ENCODE peak calls at places on chromosomes 1 and 21, in nine cellular contexts. One of them, this sample, is unnamed.
A peak's percentile ranks its signal among the peaks of the same experiment; 100 is the strongest.

GRCh38 chr1:150514260-150514659 is 1.3 kb upstream of the FALEC start:
- DNase-seq in Panc1: no peak
- DNase-seq in cardiac muscle cell: no peak
- DNase-seq in IMR-90: no peak
- DNase-seq in A549: no peak
- DNase-seq in CD8-positive, alpha-beta T cell: no peak
- DNase-seq in spleen: peak; percentile 59
- DNase-seq in heart right ventricle: no peak
- DNase-seq in K562: no peak
- DNase-seq in this sample: no peak

GRCh38 chr1:21574464-21575151 is 65.4 kb downstream of the ALPL start:
- DNase-seq in Panc1: no peak
- DNase-seq in cardiac muscle cell: peak; percentile 40
- DNase-seq in IMR-90: no peak
- DNase-seq in A549: no peak
- DNase-seq in CD8-positive, alpha-beta T cell: no peak
- DNase-seq in spleen: peak; percentile 82
- DNase-seq in heart right ventricle: peak; percentile 84
- DNase-seq in K562: peak; percentile 48
- DNase-seq in this sample: no peak

GRCh38 chr1:204123376-204123775 is 28.5 kb downstream of the ETNK2 start:
- DNase-seq in Panc1: no peak
- DNase-seq in cardiac muscle cell: no peak
- DNase-seq in IMR-90: peak; percentile 7
- DNase-seq in A549: no peak
- DNase-seq in CD8-positive, alpha-beta T cell: no peak
- DNase-seq in spleen: no peak
- DNase-seq in heart right ventricle: no peak
- DNase-seq in K562: peak; percentile 46
- DNase-seq in this sample: no peak

GRCh38 chr1:8338526-8339202 is 20.8 kb downstream of the SLC45A1 start:
- DNase-seq in Panc1: no peak
- DNase-seq in cardiac muscle cell: no peak
- DNase-seq in IMR-90: no peak
- DNase-seq in A549: no peak
- DNase-seq in CD8-positive, alpha-beta T cell: no peak
- DNase-seq in spleen: no peak
- DNase-seq in heart right ventricle: no peak
- DNase-seq in K562: no peak
- DNase-seq in this sample: no peak

GRCh38 chr1:182869241-182869666 is 30.1 kb downstream of the DHX9 start:
- DNase-seq in Panc1: no peak
- DNase-seq in cardiac muscle cell: no peak
- DNase-seq in IMR-90: no peak
- DNase-seq in A549: no peak
- DNase-seq in CD8-positive, alpha-beta T cell: no peak
- DNase-seq in spleen: no peak
- DNase-seq in heart right ventricle: no peak
- DNase-seq in K562: peak; percentile 26
- DNase-seq in this sample: no peak

GRCh38 chr1:110875216-110875731 is 2.3 kb downstream of the CD53 start:
- DNase-seq in Panc1: no peak
- DNase-seq in cardiac muscle cell: no peak
- DNase-seq in IMR-90: no peak
- DNase-seq in A549: no peak
- DNase-seq in CD8-positive, alpha-beta T cell: peak; percentile 38
- DNase-seq in spleen: peak; percentile 83
- DNase-seq in heart right ventricle: no peak
- DNase-seq in K562: no peak
- DNase-seq in this sample: no peak

GRCh38 chr1:40922969-40923368 is 56.5 kb upstream of the CTPS1 start:
- DNase-seq in Panc1: no peak
- DNase-seq in cardiac muscle cell: peak; percentile 13
- DNase-seq in IMR-90: no peak
- DNase-seq in A549: no peak
- DNase-seq in CD8-positive, alpha-beta T cell: no peak
- DNase-seq in spleen: no peak
- DNase-seq in heart right ventricle: no peak
- DNase-seq in K562: no peak
- DNase-seq in this sample: no peak

GRCh38 chr1:28326980-28327379 is 1.9 kb upstream of the MED18 start:
- DNase-seq in Panc1: no peak
- DNase-seq in cardiac muscle cell: no peak
- DNase-seq in IMR-90: peak; percentile 12
- DNase-seq in A549: no peak
- DNase-seq in CD8-positive, alpha-beta T cell: no peak
- DNase-seq in spleen: no peak
- DNase-seq in heart right ventricle: no peak
- DNase-seq in K562: no peak
- DNase-seq in this sample: no peak

GRCh38 chr1:50735443-50735842 is 224.6 kb downstream of the FAF1 start:
- DNase-seq in Panc1: no peak
- DNase-seq in cardiac muscle cell: peak; percentile 7
- DNase-seq in IMR-90: peak; percentile 33
- DNase-seq in A549: peak; percentile 18
- DNase-seq in CD8-positive, alpha-beta T cell: no peak
- DNase-seq in spleen: no peak
- DNase-seq in heart right ventricle: no peak
- DNase-seq in K562: peak; percentile 28
- DNase-seq in this sample: no peak

GRCh38 chr1:11037740-11038182 is 9.3 kb downstream of the MASP2 start:
- DNase-seq in Panc1: peak; percentile 78
- DNase-seq in cardiac muscle cell: peak; percentile 91
- DNase-seq in IMR-90: peak; percentile 84
- DNase-seq in A549: peak; percentile 74
- DNase-seq in CD8-positive, alpha-beta T cell: peak; percentile 83
- DNase-seq in spleen: peak; percentile 96
- DNase-seq in heart right ventricle: peak; percentile 88
- DNase-seq in K562: peak; percentile 83
- DNase-seq in this sample: peak; percentile 91

GRCh38 chr1:183543619-183544204 is 46.5 kb downstream of the NCF2 start:
- DNase-seq in Panc1: peak; percentile 22
- DNase-seq in cardiac muscle cell: peak; percentile 56
- DNase-seq in IMR-90: peak; percentile 74
- DNase-seq in A549: peak; percentile 69
- DNase-seq in CD8-positive, alpha-beta T cell: no peak
- DNase-seq in spleen: no peak
- DNase-seq in heart right ventricle: peak; percentile 20
- DNase-seq in K562: peak; percentile 46
- DNase-seq in this sample: no peak

GRCh38 chr21:36069713-36070573 is at the start of gene CBR1:
- DNase-seq in Panc1: no peak
- DNase-seq in cardiac muscle cell: peak; percentile 78
- DNase-seq in IMR-90: peak; percentile 93
- DNase-seq in A549: peak; percentile 65
- DNase-seq in CD8-positive, alpha-beta T cell: peak; percentile 84
- DNase-seq in spleen: peak; percentile 97
- DNase-seq in heart right ventricle: peak; percentile 88
- DNase-seq in K562: peak; percentile 81
- DNase-seq in this sample: peak; percentile 92

GRCh38 chr1:234544094-234544579 is 65.2 kb upstream of the TARBP1 start:
- DNase-seq in Panc1: peak; percentile 92
- DNase-seq in cardiac muscle cell: peak; percentile 96
- DNase-seq in IMR-90: peak; percentile 98
- DNase-seq in A549: no peak
- DNase-seq in CD8-positive, alpha-beta T cell: peak; percentile 36
- DNase-seq in spleen: peak; percentile 36
- DNase-seq in heart right ventricle: peak; percentile 85
- DNase-seq in K562: peak; percentile 65
- DNase-seq in this sample: peak; percentile 73

GRCh38 chr1:201298381-201299367 is 15.4 kb downstream of the PKP1 start:
- DNase-seq in Panc1: no peak
- DNase-seq in cardiac muscle cell: no peak
- DNase-seq in IMR-90: no peak
- DNase-seq in A549: no peak
- DNase-seq in CD8-positive, alpha-beta T cell: no peak
- DNase-seq in spleen: no peak
- DNase-seq in heart right ventricle: no peak
- DNase-seq in K562: no peak
- DNase-seq in this sample: no peak

GRCh38 chr1:54885237-54885679 is 1.7 kb downstream of the DHCR24 start:
- DNase-seq in Panc1: no peak
- DNase-seq in cardiac muscle cell: no peak
- DNase-seq in IMR-90: no peak
- DNase-seq in A549: no peak
- DNase-seq in CD8-positive, alpha-beta T cell: no peak
- DNase-seq in spleen: no peak
- DNase-seq in heart right ventricle: no peak
- DNase-seq in K562: peak; percentile 33
- DNase-seq in this sample: no peak
- H3K4me1 ChIP-seq in Panc1: peaks cover 40% of the 10 kb centered on the region
- H3K4me1 ChIP-seq in cardiac muscle cell: peaks cover 9% of the 10 kb centered on the region
- H3K4me1 ChIP-seq in IMR-90: peaks cover 18% of the 10 kb centered on the region
- H3K4me1 ChIP-seq in A549: peaks cover 58% of the 10 kb centered on the region
- H3K4me1 ChIP-seq in CD8-positive, alpha-beta T cell: peaks cover 11% of the 10 kb centered on the region
- H3K4me1 ChIP-seq in spleen: peaks cover 68% of the 10 kb centered on the region
- H3K4me1 ChIP-seq in heart right ventricle: peaks cover 14% of the 10 kb centered on the region
- H3K4me1 ChIP-seq in K562: peaks cover 33% of the 10 kb centered on the region
- H3K4me1 ChIP-seq in this sample: peaks cover 42% of the 10 kb centered on the region

GRCh38 chr21:45326169-45326833 is 38.6 kb upstream of the POFUT2 start:
- DNase-seq in Panc1: no peak
- DNase-seq in cardiac muscle cell: no peak
- DNase-seq in IMR-90: peak; percentile 42
- DNase-seq in A549: no peak
- DNase-seq in CD8-positive, alpha-beta T cell: no peak
- DNase-seq in spleen: peak; percentile 66
- DNase-seq in heart right ventricle: no peak
- DNase-seq in K562: no peak
- DNase-seq in this sample: peak; percentile 62
- TF ChIP-seq CTCF in Panc1: no peak
- TF ChIP-seq CTCF in cardiac muscle cell: no peak
- TF ChIP-seq CTCF in IMR-90: no peak
- TF ChIP-seq CTCF in A549: no peak
- TF ChIP-seq CTCF in CD8-positive, alpha-beta T cell: no peak
- TF ChIP-seq CTCF in spleen: no peak
- TF ChIP-seq CTCF in heart right ventricle: no peak
- TF ChIP-seq CTCF in K562: no peak
- TF ChIP-seq CTCF in this sample: no peak

GRCh38 chr1:163824006-163824405 is 502.3 kb downstream of the NUF2 start:
- DNase-seq in Panc1: no peak
- DNase-seq in cardiac muscle cell: no peak
- DNase-seq in IMR-90: peak; percentile 43
- DNase-seq in A549: no peak
- DNase-seq in CD8-positive, alpha-beta T cell: no peak
- DNase-seq in spleen: no peak
- DNase-seq in heart right ventricle: peak; percentile 36
- DNase-seq in K562: no peak
- DNase-seq in this sample: no peak

GRCh38 chr1:163822933-163823511 is 501.3 kb downstream of the NUF2 start:
- DNase-seq in Panc1: no peak
- DNase-seq in cardiac muscle cell: no peak
- DNase-seq in IMR-90: no peak
- DNase-seq in A549: no peak
- DNase-seq in CD8-positive, alpha-beta T cell: no peak
- DNase-seq in spleen: no peak
- DNase-seq in heart right ventricle: no peak
- DNase-seq in K562: no peak
- DNase-seq in this sample: no peak

GRCh38 chr1:163821679-163822078 is 499.9 kb downstream of the NUF2 start:
- DNase-seq in Panc1: no peak
- DNase-seq in cardiac muscle cell: no peak
- DNase-seq in IMR-90: no peak
- DNase-seq in A549: no peak
- DNase-seq in CD8-positive, alpha-beta T cell: no peak
- DNase-seq in spleen: no peak
- DNase-seq in heart right ventricle: no peak
- DNase-seq in K562: no peak
- DNase-seq in this sample: no peak

GRCh38 chr1:163824490-163824889 is 502.7 kb downstream of the NUF2 start:
- DNase-seq in Panc1: no peak
- DNase-seq in cardiac muscle cell: no peak
- DNase-seq in IMR-90: no peak
- DNase-seq in A549: no peak
- DNase-seq in CD8-positive, alpha-beta T cell: no peak
- DNase-seq in spleen: no peak
- DNase-seq in heart right ventricle: no peak
- DNase-seq in K562: no peak
- DNase-seq in this sample: no peak

GRCh38 chr1:163826500-163826899 is 504.7 kb downstream of the NUF2 start:
- DNase-seq in Panc1: no peak
- DNase-seq in cardiac muscle cell: peak; percentile 54
- DNase-seq in IMR-90: no peak
- DNase-seq in A549: no peak
- DNase-seq in CD8-positive, alpha-beta T cell: no peak
- DNase-seq in spleen: no peak
- DNase-seq in heart right ventricle: peak; percentile 5
- DNase-seq in K562: no peak
- DNase-seq in this sample: no peak
- H3K27ac ChIP-seq in Panc1: no peak overlapping the region
- H3K27ac ChIP-seq in cardiac muscle cell: peak overlapping the region; percentile 59
- H3K27ac ChIP-seq in IMR-90: no peak overlapping the region
- H3K27ac ChIP-seq in A549: no peak overlapping the region
- H3K27ac ChIP-seq in CD8-positive, alpha-beta T cell: no peak overlapping the region
- H3K27ac ChIP-seq in spleen: no peak overlapping the region
- H3K27ac ChIP-seq in heart right ventricle: no peak overlapping the region
- H3K27ac ChIP-seq in K562: no peak overlapping the region
- H3K27ac ChIP-seq in this sample: no peak overlapping the region

GRCh38 chr1:42682739-42683529 is 716 bp downstream of the YBX1 start:
- DNase-seq in Panc1: no peak
- DNase-seq in cardiac muscle cell: peak; percentile 78
- DNase-seq in IMR-90: peak; percentile 69
- DNase-seq in A549: peak; percentile 20
- DNase-seq in CD8-positive, alpha-beta T cell: peak; percentile 46
- DNase-seq in spleen: peak; percentile 96
- DNase-seq in heart right ventricle: peak; percentile 70
- DNase-seq in K562: peak; percentile 90
- DNase-seq in this sample: peak; percentile 64

GRCh38 chr1:42684139-42684538 is 1.9 kb downstream of the YBX1 start:
- DNase-seq in Panc1: no peak
- DNase-seq in cardiac muscle cell: peak; percentile 20
- DNase-seq in IMR-90: peak; percentile 16
- DNase-seq in A549: no peak
- DNase-seq in CD8-positive, alpha-beta T cell: no peak
- DNase-seq in spleen: no peak
- DNase-seq in heart right ventricle: no peak
- DNase-seq in K562: no peak
- DNase-seq in this sample: no peak

GRCh38 chr1:42689912-42690311 is 7.7 kb downstream of the YBX1 start:
- DNase-seq in Panc1: no peak
- DNase-seq in cardiac muscle cell: no peak
- DNase-seq in IMR-90: no peak
- DNase-seq in A549: no peak
- DNase-seq in CD8-positive, alpha-beta T cell: no peak
- DNase-seq in spleen: no peak
- DNase-seq in heart right ventricle: no peak
- DNase-seq in K562: no peak
- DNase-seq in this sample: no peak

GRCh38 chr1:42690477-42691156 is 8.4 kb downstream of the YBX1 start:
- DNase-seq in Panc1: no peak
- DNase-seq in cardiac muscle cell: no peak
- DNase-seq in IMR-90: peak; percentile 14
- DNase-seq in A549: no peak
- DNase-seq in CD8-positive, alpha-beta T cell: no peak
- DNase-seq in spleen: no peak
- DNase-seq in heart right ventricle: no peak
- DNase-seq in K562: no peak
- DNase-seq in this sample: no peak

DNA sequence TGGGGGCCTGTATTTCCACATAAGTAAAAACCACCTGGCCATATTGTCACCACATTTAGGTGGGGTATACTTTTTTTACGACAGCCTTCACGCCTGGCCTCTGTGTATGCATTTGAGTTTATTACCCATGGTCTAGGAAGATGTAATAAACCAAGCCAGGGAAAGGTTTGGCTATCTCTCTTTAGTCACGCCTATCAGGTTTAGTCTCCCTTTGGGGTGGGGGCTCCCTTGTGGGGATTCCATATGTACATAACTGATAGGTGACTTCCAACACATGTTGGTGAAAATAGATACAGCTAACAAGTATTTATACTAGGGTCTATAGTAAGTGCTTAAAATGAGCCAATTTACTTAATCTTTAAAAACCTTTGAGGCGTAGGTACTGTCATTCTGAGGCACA is 4.2 kb downstream of the YBX1 start:
- DNase-seq in Panc1: no peak
- DNase-seq in cardiac muscle cell: no peak
- DNase-seq in IMR-90: no peak
- DNase-seq in A549: no peak
- DNase-seq in CD8-positive, alpha-beta T cell: no peak
- DNase-seq in spleen: no peak
- DNase-seq in heart right ventricle: no peak
- DNase-seq in K562: peak; percentile 66
- DNase-seq in this sample: no peak
- H3K4me1 ChIP-seq in Panc1: peaks cover 54% of the 10 kb centered on the region
- H3K4me1 ChIP-seq in cardiac muscle cell: peaks cover 51% of the 10 kb centered on the region
- H3K4me1 ChIP-seq in IMR-90: peaks cover 19% of the 10 kb centered on the region
- H3K4me1 ChIP-seq in A549: peaks cover 65% of the 10 kb centered on the region
- H3K4me1 ChIP-seq in CD8-positive, alpha-beta T cell: peaks cover 79% of the 10 kb centered on the region
- H3K4me1 ChIP-seq in spleen: peaks cover 88% of the 10 kb centered on the region
- H3K4me1 ChIP-seq in heart right ventricle: peaks cover 82% of the 10 kb centered on the region
- H3K4me1 ChIP-seq in K562: peaks cover 45% of the 10 kb centered on the region
- H3K4me1 ChIP-seq in this sample: peaks cover 82% of the 10 kb centered on the region